ENCODE peak calls at places on chromosomes 3 and 15, in four cellular contexts. B, U, N and C are unnamed samples.
A peak's percentile ranks its signal among the peaks of the same experiment; 100 is the strongest.

GRCh38 chr15:68386587-68387287 is 45.2 kb downstream of the ITGA11 start:
- DNase-seq in B (no peak), U (no peak), N (no peak), C (no peak)

GRCh38 chr3:196650740-196651311 is 11.3 kb downstream of the NRROS start:
- DNase-seq in B (no peak), U (peak; percentile 98), N (peak; percentile 99), C (no peak)

GRCh38 chr15:47570451-47570850 is 146.9 kb upstream of the SEMA6D start:
- DNase-seq in B (no peak), U (no peak), N (no peak), C (no peak)

GRCh38 chr3:194206375-194206774 is 70.4 kb downstream of the HES1 start:
- DNase-seq in B (no peak), U (peak; percentile 81), N (no peak), C (peak; percentile 85)

GRCh38 chr3:184766555-184767261 is 45.3 kb upstream of the VPS8 start:
- DNase-seq in B (no peak), U (peak; percentile 25), N (no peak), C (no peak)

GRCh38 chr3:33355611-33356010 is 78.4 kb downstream of the FBXL2 start:
- DNase-seq in B (no peak), U (peak; percentile 41), N (peak; percentile 41), C (no peak)

GRCh38 chr3:170703121-170703588 is 117.3 kb upstream of the SLC7A14 start:
- DNase-seq in B (no peak), U (peak; percentile 95), N (peak; percentile 86), C (no peak)

GRCh38 chr3:134381836-134382442 is 7.7 kb upstream of the AMOTL2 start:
- DNase-seq in B (no peak), U (no peak), N (no peak), C (no peak)

GRCh38 chr15:85312486-85312885 is 67.9 kb upstream of the AKAP13 start:
- DNase-seq in B (no peak), U (peak; percentile 80), N (no peak), C (no peak)

GRCh38 chr3:104018541-104018940 is 1348.2 kb upstream of the ALCAM start:
- DNase-seq in B (no peak), U (no peak), N (no peak), C (no peak)

GRCh38 chr15:27438403-27439375 is 467.7 kb downstream of the GABRG3 start:
- DNase-seq in B (no peak), U (no peak), N (no peak), C (no peak)

GRCh38 chr3:71131893-71132314 is 451.6 kb downstream of the FOXP1 start:
- DNase-seq in B (no peak), U (no peak), N (no peak), C (no peak)

GRCh38 chr3:40623567-40623966 is 98.8 kb downstream of the ZNF621 start:
- DNase-seq in B (no peak), U (peak; percentile 93), N (no peak), C (no peak)

GRCh38 chr15:40554164-40554530 is 10.7 kb downstream of the CCDC32 start:
- DNase-seq in B (no peak), U (no peak), N (no peak), C (no peak)

GRCh38 chr3:16112910-16113504 is 61.5 kb upstream of the GALNT15 start:
- DNase-seq in B (no peak), U (peak; percentile 54), N (peak; percentile 75), C (no peak)

GRCh38 chr15:32687556-32687955 is 30.2 kb upstream of the GREM1 start:
- DNase-seq in B (no peak), U (peak; percentile 86), N (no peak), C (no peak)

GRCh38 chr3:80688814-80689213 is 921.0 kb upstream of the ROBO1 start:
- DNase-seq in B (no peak), U (no peak), N (no peak), C (no peak)

GRCh38 chr15:100713163-100713867 is 110.9 kb downstream of the ASB7 start:
- DNase-seq in B (no peak), U (peak; percentile 99), N (peak; percentile 64), C (no peak)

GRCh38 chr3:154244644-154245043 is 79.6 kb downstream of the DHX36 start:
- DNase-seq in B (no peak), U (peak; percentile 21), N (peak; percentile 19), C (no peak)

GRCh38 chr15:60179786-60180391 is 175.8 kb downstream of the FOXB1 start:
- DNase-seq in B (no peak), U (peak; percentile 42), N (peak; percentile 64), C (no peak)

GRCh38 chr15:74983725-74984231 is 11.6 kb upstream of the SCAMP5 start:
- DNase-seq in B (no peak), U (peak; percentile 36), N (no peak), C (no peak)